ENCODE peak calls at places on chromosome 10, in nine cellular contexts. Q is trophoblast cell, H is H1, R is mucosa of descending colon, I is Peyer's patch, N is body of pancreas, G is mammary epithelial cell, E is mesendoderm, T is K562. P is an unnamed sample. For H3K4me1, the result is how much of the 10 kb centered on the place peaks cover.

GRCh38 chr10:17006631-17007161 is 122.9 kb downstream of the CUBN start:
- DNase-seq in R (no peak), T (no peak), H (peak), Q (no peak), N (no peak), I (no peak), E (peak), G (peak), P (peak)

GRCh38 chr10:48282829-48283228 is 8.3 kb upstream of the FRMPD2 start:
- DNase-seq in E (no peak), G (no peak), H (no peak), I (no peak), Q (no peak), T (no peak), R (no peak), N (no peak), P (no peak)

GRCh38 chr10:11908991-11909390 is 85.8 kb downstream of the PROSER2 start:
- DNase-seq in H (no peak), N (no peak), G (no peak), I (no peak), Q (no peak), E (no peak), R (no peak), T (no peak), P (no peak)

GRCh38 chr10:30013684-30014246 is 45.6 kb downstream of the JCAD start:
- DNase-seq in E (no peak), G (no peak), T (no peak), H (no peak), R (no peak), I (no peak), Q (no peak), N (peak), P (no peak)

GRCh38 chr10:94088926-94089381 is 95.2 kb downstream of the PLCE1 start:
- DNase-seq in Q (no peak), E (no peak), I (no peak), G (no peak), H (no peak), T (no peak), R (no peak), N (no peak), P (peak)

GRCh38 chr10:125844673-125845300 is 21.4 kb downstream of the BCCIP start:
- DNase-seq in H (no peak), N (peak), G (no peak), T (no peak), E (no peak), I (no peak), Q (no peak), R (no peak), P (no peak)

GRCh38 chr10:89391882-89392756 is at the start of gene IFIT1:
- DNase-seq in Q (peak), R (no peak), I (no peak), T (peak), H (no peak), E (peak), N (peak), G (peak), P (peak)

GRCh38 chr10:117736655-117737054 is 194.1 kb downstream of the EMX2 start:
- DNase-seq in R (no peak), E (peak), H (no peak), Q (no peak), N (no peak), T (no peak), G (no peak), I (no peak), P (no peak)

GRCh38 chr10:116910924-116911323 is 61.6 kb downstream of the ENO4 start:
- DNase-seq in T (no peak), G (no peak), R (no peak), Q (no peak), N (no peak), E (no peak), I (no peak), H (no peak), P (no peak)

GRCh38 chr10:100528885-100529472 is 692 bp downstream of the NDUFB8 start:
- DNase-seq in Q (no peak), E (peak), G (no peak), R (no peak), T (peak), N (no peak), H (no peak), I (no peak), P (no peak)

GRCh38 chr10:73647211-73647874 is 6.1 kb upstream of the MYOZ1 start:
- DNase-seq in H (peak), I (peak), R (peak), E (peak), T (no peak), N (peak), Q (peak), G (no peak), P (no peak)

GRCh38 chr10:70132098-70133029 is at the start of gene AIFM2:
- DNase-seq in Q (peak), H (peak), E (peak), N (peak), G (peak), R (peak), I (peak), T (peak), P (no peak)

GRCh38 chr10:132453470-132453861 is 56.5 kb downstream of the PWWP2B start:
- DNase-seq in T (no peak), I (no peak), Q (no peak), E (no peak), G (no peak), R (peak), H (no peak), N (no peak), P (no peak)

GRCh38 chr10:132452216-132452650 is 55.2 kb downstream of the PWWP2B start:
- DNase-seq in R (no peak), H (no peak), Q (no peak), T (no peak), G (no peak), N (no peak), E (no peak), I (peak), P (no peak)

GRCh38 chr10:132454296-132455198 is 57.5 kb downstream of the PWWP2B start:
- DNase-seq in N (no peak), H (no peak), Q (no peak), R (peak), G (no peak), I (no peak), T (no peak), E (no peak), P (no peak)

GRCh38 chr10:132451506-132452215 is 54.7 kb downstream of the PWWP2B start:
- DNase-seq in G (peak), E (no peak), Q (peak), R (peak), N (no peak), H (no peak), I (peak), T (no peak), P (no peak)

DNA sequence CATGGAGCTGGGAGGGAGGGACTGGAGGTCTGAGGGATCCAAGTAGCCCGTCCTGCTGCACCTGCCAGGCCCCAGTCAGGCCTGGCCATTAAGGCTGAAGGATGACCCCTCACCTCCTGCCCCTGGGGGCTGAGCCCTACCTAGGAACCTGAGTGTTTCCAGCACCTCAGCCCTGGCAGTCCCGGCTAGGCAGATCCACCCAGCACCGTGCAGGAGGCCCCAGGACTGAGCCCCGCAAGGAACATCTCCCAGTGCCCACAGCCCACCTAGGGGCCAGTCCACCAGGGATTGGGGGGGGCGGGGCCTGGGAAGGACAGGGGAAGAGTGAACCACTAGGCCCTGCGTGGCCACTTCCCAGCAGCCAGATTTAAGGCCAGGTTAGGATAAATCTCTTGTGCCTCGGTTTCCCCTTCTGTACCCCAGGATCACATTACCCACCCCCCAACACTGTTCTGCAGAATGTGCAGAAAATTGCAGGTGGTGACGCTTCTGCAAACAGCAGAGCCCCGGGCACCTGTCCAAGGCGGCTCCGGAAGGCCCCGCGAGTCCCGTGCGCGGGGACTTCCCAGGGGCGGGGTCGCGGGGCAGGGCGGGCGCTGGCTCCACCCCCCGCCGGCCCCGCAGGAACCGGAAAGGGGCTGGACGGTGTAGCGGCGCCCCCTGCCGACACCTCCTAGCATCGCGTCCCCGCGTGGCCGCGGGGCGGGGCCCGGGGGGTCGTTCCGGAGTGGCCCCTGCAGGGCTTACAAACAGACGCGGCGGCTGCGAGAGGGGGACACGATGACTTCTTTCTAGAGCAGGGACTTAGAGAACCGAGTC is 55.9 kb downstream of the PWWP2B start:
- DNase-seq in G (peak), T (peak), I (peak), N (peak), E (peak), R (peak), H (peak), Q (peak), P (no peak)
- H3K4me1 ChIP-seq in G (under half), T (under half), I (under half), N (under half), E (under half), R (under half), H (under half), Q (under half), P (under half)

GRCh38 chr10:80453715-80454525 is at the start of gene TSPAN14:
- DNase-seq in H (peak), Q (peak), T (peak), I (peak), E (peak), N (peak), R (peak), G (peak), P (peak)
- H3K4me1 ChIP-seq in H (under half), Q (under half), T (under half), I (under half), E (under half), N (under half), R (under half), G (under half), P (under half)

GRCh38 chr10:124709862-124710261 is 34.3 kb downstream of the FAM53B start:
- DNase-seq in N (no peak), E (no peak), T (no peak), G (peak), R (peak), I (peak), H (no peak), Q (no peak), P (no peak)

GRCh38 chr10:124711145-124711544 is 33.0 kb downstream of the FAM53B start:
- DNase-seq in H (no peak), G (no peak), Q (no peak), E (no peak), R (no peak), N (no peak), T (peak), I (no peak), P (no peak)

GRCh38 chr10:124708922-124709520 is 35.2 kb downstream of the FAM53B start:
- DNase-seq in H (no peak), R (peak), I (peak), E (peak), T (no peak), G (no peak), Q (no peak), N (no peak), P (no peak)

GRCh38 chr10:124708246-124708779 is 35.9 kb downstream of the FAM53B start:
- DNase-seq in T (no peak), E (no peak), H (no peak), R (peak), Q (no peak), I (peak), G (no peak), N (no peak), P (no peak)

DNA sequence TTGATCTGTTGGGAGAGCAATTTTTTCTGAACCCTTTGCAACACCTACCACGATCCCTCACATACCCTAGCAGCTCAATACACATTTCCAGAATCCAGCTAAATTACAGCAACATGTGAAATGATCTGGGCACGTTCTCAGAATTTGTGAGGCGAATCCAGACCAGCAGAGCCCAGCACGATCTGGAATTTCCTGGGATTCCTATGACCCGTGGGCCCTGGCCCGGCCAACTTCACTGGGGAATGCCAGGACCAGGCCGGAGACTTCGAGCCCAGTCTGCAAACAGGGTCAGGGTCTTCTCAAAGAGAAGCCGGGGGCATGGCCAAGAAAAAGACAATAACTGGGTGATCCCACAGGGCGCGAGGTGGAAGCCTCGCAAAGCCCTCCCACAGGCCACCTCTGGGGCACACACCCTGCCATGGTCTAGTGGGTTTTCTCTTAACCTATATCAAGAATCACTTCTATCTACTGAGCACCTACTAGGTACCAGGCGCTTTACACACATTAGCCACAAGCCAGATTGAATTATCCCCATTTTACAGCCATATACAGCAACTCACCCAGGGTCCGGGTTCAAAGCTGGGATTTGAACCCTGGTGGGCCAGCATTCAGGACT is 33.8 kb downstream of the FAM53B start:
- DNase-seq in R (peak), H (no peak), T (no peak), I (no peak), N (no peak), E (no peak), Q (peak), G (no peak), P (no peak)
- H3K4me1 ChIP-seq in R (half or more), H (under half), T (under half), I (under half), N (under half), E (under half), Q (under half), G (under half), P (half or more)

GRCh38 chr10:33025910-33026309 is 67.9 kb upstream of the ITGB1 start:
- DNase-seq in I (no peak), R (no peak), E (no peak), N (no peak), H (no peak), Q (no peak), T (no peak), G (no peak), P (no peak)
- H3K4me1 ChIP-seq in I (under half), R (under half), E (under half), N (under half), H (under half), Q (under half), T (under half), G (under half), P (under half)

DNA sequence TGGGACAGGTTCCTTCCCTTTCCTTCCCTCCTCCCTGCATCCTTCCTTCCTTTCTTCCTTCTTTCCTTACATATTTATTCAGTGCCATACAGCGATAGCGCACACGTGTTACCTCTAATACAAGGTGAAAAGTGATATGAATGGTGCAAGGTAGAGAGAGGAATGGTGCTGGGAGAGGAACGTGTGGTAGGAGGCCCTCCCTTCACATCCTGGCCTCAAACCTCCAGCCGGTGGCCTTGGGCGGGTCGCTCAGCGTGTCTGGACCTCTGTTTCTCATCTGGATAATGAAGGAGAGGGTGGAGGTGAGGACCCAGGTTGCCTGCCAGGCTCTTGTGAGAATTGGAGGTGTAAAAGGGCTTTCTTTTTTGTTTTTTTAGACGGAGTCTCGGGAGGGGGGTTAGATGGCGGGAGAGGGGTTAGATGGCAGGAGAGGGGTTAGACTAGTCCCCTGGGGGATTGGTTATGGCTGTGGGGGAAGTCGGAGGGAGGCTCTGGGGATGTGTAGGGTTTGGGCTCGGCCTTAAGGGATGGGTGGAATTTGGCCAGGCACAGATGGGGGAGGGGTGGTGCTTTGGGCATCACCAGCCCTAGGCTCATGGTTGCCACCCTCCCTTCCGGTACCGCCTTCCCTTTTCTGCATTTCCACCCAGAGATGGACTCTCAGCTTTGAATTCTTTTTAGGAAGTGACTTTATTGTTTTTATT is 14.9 kb downstream of the CHST3 start:
- DNase-seq in G (no peak), Q (no peak), N (no peak), R (no peak), T (no peak), E (no peak), I (no peak), H (no peak), P (no peak)
- H3K4me1 ChIP-seq in G (half or more), Q (under half), N (half or more), R (under half), T (under half), E (under half), I (under half), H (under half), P (half or more)

GRCh38 chr10:110307805-110308204 is 3.1 kb upstream of the SMNDC1 start:
- DNase-seq in H (no peak), T (no peak), I (no peak), E (no peak), N (no peak), G (no peak), R (no peak), Q (no peak), P (no peak)

GRCh38 chr10:110304394-110304779 is 333 bp downstream of the SMNDC1 start:
- DNase-seq in N (no peak), G (no peak), I (no peak), R (no peak), H (no peak), Q (peak), T (no peak), E (no peak), P (no peak)

GRCh38 chr10:110305767-110306451 is 1.2 kb upstream of the SMNDC1 start:
- DNase-seq in H (no peak), I (no peak), Q (peak), T (peak), E (peak), N (peak), R (peak), G (peak), P (no peak)

GRCh38 chr10:110304780-110305421 is at the start of gene SMNDC1:
- DNase-seq in I (peak), G (peak), R (peak), Q (peak), H (peak), E (peak), N (peak), T (peak), P (peak)

DNA sequence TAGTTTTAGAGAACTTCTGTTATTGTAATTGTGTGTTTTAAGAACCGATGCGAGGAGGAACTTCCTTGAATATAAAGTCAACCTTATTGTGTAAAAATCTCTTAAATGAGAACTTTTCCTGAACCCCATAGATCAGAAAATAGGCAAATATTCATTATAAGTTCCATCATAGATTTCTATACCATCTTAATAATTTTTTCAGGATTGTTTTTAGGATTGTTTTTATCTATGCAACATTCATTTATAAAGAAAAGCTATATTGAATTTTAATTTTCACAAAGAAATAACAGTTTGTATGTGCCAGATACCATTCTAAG is 1.7 kb upstream of the SMNDC1 start:
- DNase-seq in Q (no peak), H (no peak), T (no peak), R (no peak), N (no peak), E (no peak), I (no peak), G (no peak), P (no peak)
- H3K4me1 ChIP-seq in Q (under half), H (under half), T (under half), R (under half), N (under half), E (under half), I (under half), G (under half), P (under half)

GRCh38 chr10:119026301-119027110 is 3.0 kb upstream of the NANOS1 start:
- DNase-seq in I (no peak), Q (no peak), G (no peak), N (no peak), R (no peak), E (no peak), H (peak), T (no peak), P (peak)
- H3K4me1 ChIP-seq in I (under half), Q (under half), G (under half), N (under half), R (under half), E (under half), H (under half), T (under half), P (half or more)

GRCh38 chr10:124706876-124707516 is 37.2 kb downstream of the FAM53B start:
- DNase-seq in Q (peak), R (no peak), E (no peak), H (no peak), G (no peak), N (no peak), T (no peak), I (peak), P (no peak)
- H3K4me1 ChIP-seq in Q (under half), R (half or more), E (under half), H (under half), G (under half), N (half or more), T (under half), I (under half), P (half or more)

P was measured in esophagus muscularis mucosa.